ENCODE peak calls at places on chromosomes 6 and 20, in nine cellular contexts. N, T, W, E, A, C, V, I and Z are unnamed samples.

GRCh38 chr20:43977252-43977651 is 62.6 kb downstream of the TOX2 start:
- DNase-seq in W (no peak), N (no peak), A (no peak), I (peak), C (no peak), V (no peak), T (no peak), E (no peak), Z (no peak)

GRCh38 chr20:50366270-50367103 is 143.7 kb upstream of the PTPN1 start:
- DNase-seq in V (peak), C (peak), W (no peak), E (peak), T (peak), I (peak), N (peak), A (no peak), Z (no peak)

GRCh38 chr6:34973547-34974248 is 84.6 kb downstream of the ANKS1A start:
- DNase-seq in E (no peak), C (no peak), I (no peak), N (no peak), W (no peak), T (no peak), A (no peak), V (no peak), Z (no peak)

GRCh38 chr20:24948939-24949679 is at the start of gene CST7:
- DNase-seq in N (no peak), C (peak), E (no peak), I (no peak), A (peak), W (peak), V (peak), T (no peak), Z (peak)

GRCh38 chr20:53126185-53126584 is 154.0 kb downstream of the TSHZ2 start:
- DNase-seq in I (no peak), E (no peak), V (no peak), C (no peak), A (no peak), T (no peak), N (peak), W (no peak), Z (no peak)

GRCh38 chr6:79608334-79609224 is 22.6 kb upstream of the SH3BGRL2 start:
- DNase-seq in W (no peak), E (no peak), I (no peak), C (no peak), N (no peak), A (no peak), V (no peak), T (no peak), Z (no peak)

GRCh38 chr6:27873101-27874030 is 38.8 kb downstream of the OR2B2 start:
- DNase-seq in N (peak), V (peak), C (peak), A (peak), I (peak), T (no peak), W (peak), E (no peak), Z (no peak)

GRCh38 chr6:152330984-152331383 is 306.2 kb downstream of the SYNE1 start:
- DNase-seq in W (no peak), T (no peak), E (no peak), A (no peak), V (no peak), N (no peak), I (no peak), C (no peak), Z (no peak)

GRCh38 chr20:19995220-19995863 is 21.8 kb upstream of the NAA20 start:
- DNase-seq in I (peak), A (no peak), W (peak), C (no peak), T (peak), V (no peak), E (peak), N (peak), Z (peak)

GRCh38 chr6:37371158-37372083 is 17.6 kb downstream of the RNF8 start:
- DNase-seq in T (peak), A (no peak), V (no peak), E (no peak), I (no peak), C (no peak), W (no peak), N (no peak), Z (no peak)

GRCh38 chr6:6494677-6495076 is 93.8 kb upstream of the LY86 start:
- DNase-seq in V (no peak), I (no peak), N (no peak), E (peak), T (no peak), C (no peak), W (peak), A (no peak), Z (peak)

GRCh38 chr6:56637640-56638039 is 5.0 kb downstream of the DST start:
- DNase-seq in C (no peak), I (peak), W (peak), E (no peak), N (peak), A (no peak), T (no peak), V (no peak), Z (no peak)

GRCh38 chr6:7156666-7157278 is 49.0 kb downstream of the RREB1 start:
- DNase-seq in N (no peak), V (no peak), C (no peak), E (no peak), I (peak), A (no peak), W (no peak), T (no peak), Z (no peak)

GRCh38 chr6:90765895-90766294 is 179.0 kb upstream of the MAP3K7 start:
- DNase-seq in N (no peak), T (no peak), C (no peak), I (no peak), A (no peak), V (no peak), E (no peak), W (no peak), Z (no peak)

GRCh38 chr20:23449400-23449799 is 3.3 kb downstream of the CST11 start:
- DNase-seq in N (no peak), E (no peak), V (no peak), A (no peak), I (no peak), C (peak), T (no peak), W (no peak), Z (no peak)

GRCh38 chr6:148524509-148524908 is 181.9 kb downstream of the SASH1 start:
- DNase-seq in N (no peak), E (no peak), W (no peak), V (no peak), I (peak), C (no peak), T (no peak), A (no peak), Z (no peak)

GRCh38 chr6:125584468-125584939 is 164.9 kb upstream of the HEY2 start:
- DNase-seq in V (no peak), T (peak), C (no peak), E (no peak), A (no peak), N (no peak), W (no peak), I (peak), Z (no peak)

GRCh38 chr20:19729672-19730071 is 28.4 kb upstream of the RIN2 start:
- DNase-seq in C (no peak), E (no peak), I (no peak), V (no peak), A (no peak), N (no peak), T (no peak), W (no peak), Z (no peak)

GRCh38 chr6:154548130-154548830 is 37.8 kb upstream of the CNKSR3 start:
- DNase-seq in I (peak), V (no peak), W (no peak), A (no peak), N (peak), C (no peak), E (peak), T (no peak), Z (no peak)

GRCh38 chr6:152566040-152566875 is 70.9 kb downstream of the SYNE1 start:
- DNase-seq in T (no peak), W (no peak), V (no peak), N (no peak), C (no peak), I (no peak), A (no peak), E (no peak), Z (no peak)

GRCh38 chr6:79513111-79513510 is 24.1 kb downstream of the LCA5 start:
- DNase-seq in N (no peak), E (no peak), W (no peak), C (no peak), V (no peak), A (no peak), T (no peak), I (no peak), Z (no peak)

GRCh38 chr6:10526156-10526555 is 5.0 kb downstream of the GCNT2 start:
- DNase-seq in A (no peak), V (no peak), T (no peak), C (no peak), W (no peak), N (no peak), I (no peak), E (no peak), Z (no peak)

GRCh38 chr6:138101946-138102731 is 5.1 kb downstream of the PERP start:
- DNase-seq in A (no peak), W (no peak), I (no peak), E (no peak), C (no peak), T (no peak), N (no peak), V (no peak), Z (no peak)

GRCh38 chr20:35823147-35823546 is 51.3 kb downstream of the PHF20 start:
- DNase-seq in W (no peak), N (no peak), V (no peak), T (no peak), I (no peak), E (no peak), A (no peak), C (no peak), Z (no peak)